ENCODE peak calls at places on chromosomes 3 and 15, in ten cellular contexts. J, C, E, U, M, D, V, T, A and O are unnamed samples.

GRCh38 chr3:186193534-186194450 is 84.9 kb upstream of the ETV5 start:
- DNase-seq in C (no peak), M (no peak), T (no peak), E (peak), V (no peak), D (no peak), A (peak), J (no peak), U (no peak), O (no peak)

GRCh38 chr3:30399394-30400181 is 206.8 kb upstream of the TGFBR2 start:
- DNase-seq in U (no peak), C (no peak), E (peak), M (no peak), D (no peak), T (no peak), A (no peak), J (peak), V (no peak), O (no peak)

GRCh38 chr15:80849308-80849707 is 70.1 kb downstream of the CEMIP start:
- DNase-seq in M (no peak), C (no peak), T (peak), V (peak), A (no peak), J (peak), D (no peak), E (peak), U (no peak), O (no peak)

GRCh38 chr3:33513262-33513863 is 73.2 kb upstream of the UBP1 start:
- DNase-seq in C (no peak), J (no peak), E (no peak), A (no peak), M (no peak), T (no peak), V (no peak), D (no peak), U (no peak), O (no peak)

GRCh38 chr15:38144921-38145320 is 107.7 kb upstream of the SPRED1 start:
- DNase-seq in M (no peak), T (no peak), C (no peak), J (peak), V (no peak), U (no peak), E (peak), D (no peak), A (no peak), O (no peak)

GRCh38 chr15:101088311-101088710 is 163.5 kb downstream of the CHSY1 start:
- DNase-seq in C (no peak), A (peak), D (no peak), U (no peak), V (no peak), T (no peak), J (no peak), E (no peak), M (no peak), O (no peak)

GRCh38 chr3:35651888-35652287 is 12.6 kb downstream of the ARPP21 start:
- DNase-seq in D (no peak), M (no peak), J (peak), U (no peak), T (no peak), C (no peak), A (no peak), E (peak), V (peak), O (no peak)

GRCh38 chr15:85688703-85689102 is 106.0 kb downstream of the KLHL25 start:
- DNase-seq in T (no peak), V (no peak), D (no peak), C (no peak), E (no peak), M (no peak), J (no peak), U (no peak), A (no peak), O (no peak)

GRCh38 chr3:54970895-54971294 is 43.0 kb upstream of the LRTM1 start:
- DNase-seq in E (peak), J (peak), M (no peak), T (no peak), U (no peak), C (no peak), D (no peak), V (no peak), A (no peak), O (no peak)

GRCh38 chr15:33028495-33028894 is 166.0 kb downstream of the FMN1 start:
- DNase-seq in M (no peak), C (no peak), J (no peak), U (no peak), V (no peak), T (no peak), D (no peak), A (no peak), E (no peak), O (no peak)

GRCh38 chr15:91422704-91423254 is 322.7 kb downstream of the SV2B start:
- DNase-seq in D (no peak), V (no peak), C (no peak), J (no peak), M (no peak), E (no peak), A (no peak), U (no peak), T (no peak), O (no peak)

GRCh38 chr3:159482241-159483031 is 506.2 kb upstream of the IL12A start:
- DNase-seq in J (no peak), V (no peak), D (no peak), A (no peak), T (no peak), C (no peak), M (no peak), E (no peak), U (no peak), O (no peak)

GRCh38 chr3:18771931-18772330 is 346.8 kb upstream of the SATB1 start:
- DNase-seq in J (no peak), C (no peak), A (no peak), D (no peak), M (no peak), T (no peak), E (no peak), U (no peak), V (no peak), O (no peak)

GRCh38 chr3:182392182-182392917 is 401.0 kb upstream of the ATP11B start:
- DNase-seq in E (no peak), J (no peak), M (no peak), D (no peak), C (no peak), A (no peak), T (no peak), U (no peak), V (no peak), O (no peak)

GRCh38 chr3:72738752-72739520 is 109.3 kb downstream of the SHQ1 start:
- DNase-seq in D (peak), V (no peak), M (peak), J (no peak), A (peak), U (no peak), C (peak), T (peak), E (peak), O (peak)

GRCh38 chr3:75983609-75984290 is 198.4 kb upstream of the ZNF717 start:
- DNase-seq in A (no peak), T (no peak), D (no peak), M (no peak), V (peak), E (no peak), U (no peak), C (no peak), J (peak), O (no peak)

GRCh38 chr3:77667901-77668300 is 628.0 kb downstream of the ROBO2 start:
- DNase-seq in J (no peak), D (no peak), V (no peak), A (no peak), U (no peak), M (no peak), C (no peak), E (no peak), T (no peak), O (no peak)

GRCh38 chr3:36907911-36908646 is 36.8 kb downstream of the TRANK1 start:
- DNase-seq in D (no peak), M (no peak), C (peak), A (no peak), E (peak), T (peak), V (peak), J (peak), U (peak), O (no peak)

GRCh38 chr3:23668430-23668904 is 137.3 kb upstream of the UBE2E1 start:
- DNase-seq in C (no peak), E (peak), J (peak), D (no peak), M (no peak), A (no peak), U (no peak), T (no peak), V (peak), O (no peak)

GRCh38 chr3:186630950-186631624 is 9.1 kb upstream of the FETUB start:
- DNase-seq in M (no peak), J (no peak), D (no peak), U (peak), T (no peak), A (no peak), E (no peak), C (no peak), V (no peak), O (no peak)

GRCh38 chr3:107426223-107426622 is 49.0 kb downstream of the CCDC54 start:
- DNase-seq in M (no peak), U (no peak), V (no peak), J (no peak), C (no peak), E (no peak), A (no peak), D (no peak), T (no peak), O (no peak)

GRCh38 chr3:71069797-71070196 is 513.7 kb downstream of the FOXP1 start:
- DNase-seq in U (peak), J (peak), T (peak), D (peak), M (no peak), E (peak), A (peak), C (peak), V (no peak), O (peak)

GRCh38 chr3:9909221-9910013 is 6.8 kb downstream of the IL17RE start:
- DNase-seq in E (no peak), V (no peak), J (peak), U (no peak), D (no peak), C (no peak), T (no peak), M (no peak), A (no peak), O (no peak)

GRCh38 chr3:117486709-117487394 is 777.3 kb downstream of the TUSC7 start:
- DNase-seq in E (no peak), J (no peak), C (no peak), V (no peak), D (no peak), A (no peak), T (no peak), U (no peak), M (peak), O (peak)

GRCh38 chr15:59170295-59170881 is 36.3 kb upstream of the LDHAL6B start:
- DNase-seq in E (peak), J (peak), M (no peak), U (peak), D (peak), C (no peak), A (no peak), V (peak), T (peak), O (peak)

GRCh38 chr15:40471778-40472130 is 970 bp downstream of the CHST14 start:
- DNase-seq in V (no peak), T (peak), U (peak), D (no peak), A (no peak), M (no peak), E (peak), J (no peak), C (no peak), O (no peak)

GRCh38 chr3:98577178-98577895 is 16.1 kb downstream of the CPOX start:
- DNase-seq in D (no peak), U (no peak), E (peak), M (no peak), J (peak), V (peak), C (no peak), T (no peak), A (no peak), O (no peak)

GRCh38 chr15:58608129-58608590 is 141.3 kb downstream of the ADAM10 start:
- DNase-seq in T (no peak), C (no peak), J (peak), A (no peak), U (no peak), E (peak), M (no peak), V (peak), D (no peak), O (no peak)

GRCh38 chr3:114674041-114674440 is 380.2 kb downstream of the TIGIT start:
- DNase-seq in D (no peak), T (no peak), E (no peak), C (no peak), M (no peak), U (no peak), A (no peak), J (peak), V (no peak), O (no peak)

GRCh38 chr3:96209703-96210102 is 604.7 kb upstream of the EPHA6 start:
- DNase-seq in C (no peak), E (no peak), M (no peak), D (no peak), V (no peak), T (peak), A (no peak), U (no peak), J (no peak), O (no peak)

GRCh38 chr15:82838096-82838735 is 28.8 kb downstream of the WHAMM start:
- DNase-seq in A (no peak), V (no peak), T (no peak), E (no peak), J (no peak), C (no peak), M (no peak), D (no peak), U (no peak), O (no peak)

GRCh38 chr3:179898024-179898423 is 138.7 kb downstream of the PEX5L start:
- DNase-seq in E (peak), D (peak), M (no peak), J (peak), A (peak), C (no peak), T (peak), V (peak), U (peak), O (peak)

GRCh38 chr3:188975612-188976314 is 196.0 kb upstream of the TPRG1 start:
- DNase-seq in V (no peak), E (no peak), T (no peak), J (no peak), M (no peak), U (no peak), A (no peak), D (peak), C (no peak), O (no peak)

GRCh38 chr3:56826831-56827722 is 25.3 kb upstream of the ARHGEF3 start:
- DNase-seq in U (peak), A (no peak), T (no peak), M (no peak), V (no peak), D (no peak), E (peak), C (no peak), J (peak), O (no peak)

GRCh38 chr3:170603770-170604510 is 18.1 kb upstream of the SLC7A14 start:
- DNase-seq in C (no peak), A (no peak), T (no peak), J (peak), M (no peak), U (no peak), V (no peak), D (no peak), E (peak), O (no peak)